ENCODE peak calls at places on chromosomes 5 and 9, in four cellular contexts. R is MM.1S, M is GM23248, N is neural progenitor cell. C is an unnamed sample.
A peak's percentile ranks its signal among the peaks of the same experiment; 100 is the strongest.

GRCh38 chr5:78221467-78221866 is 73.0 kb downstream of the AP3B1 start:
- DNase-seq in R (no peak), M (no peak), N (no peak), C (no peak)

GRCh38 chr5:1054799-1055775 is 46.5 kb downstream of the NKD2 start:
- DNase-seq in R (no peak), M (no peak), N (no peak), C (no peak)

GRCh38 chr9:136345281-136346156 is 18.0 kb downstream of the DNLZ start:
- DNase-seq in R (no peak), M (peak; percentile 90), N (peak; percentile 81), C (peak; percentile 83)

GRCh38 chr9:111502506-111502905 is 18.3 kb upstream of the ECPAS start:
- DNase-seq in R (no peak), M (no peak), N (no peak), C (no peak)

GRCh38 chr9:6355728-6356127 is 27.6 kb downstream of the TPD52L3 start:
- DNase-seq in R (no peak), M (peak; percentile 87), N (no peak), C (peak; percentile 23)

GRCh38 chr5:87076931-87077330 is 190.8 kb upstream of the RASA1 start:
- DNase-seq in R (no peak), M (peak; percentile 19), N (no peak), C (no peak)

GRCh38 chr9:4297795-4298254 is 2.0 kb downstream of the GLIS3 start:
- DNase-seq in R (peak; percentile 67), M (peak; percentile 81), N (peak; percentile 94), C (peak; percentile 85)

GRCh38 chr5:151631941-151632340 is 40.8 kb upstream of the FAT2 start:
- DNase-seq in R (no peak), M (no peak), N (no peak), C (no peak)

GRCh38 chr9:110440796-110441195 is 103.1 kb upstream of the TXNDC8 start:
- DNase-seq in R (no peak), M (peak; percentile 44), N (no peak), C (no peak)

GRCh38 chr5:137179203-137179602 is 319.9 kb downstream of the SPOCK1 start:
- DNase-seq in R (no peak), M (no peak), N (no peak), C (no peak)

GRCh38 chr5:152634596-152634995 is 229.5 kb upstream of the NMUR2 start:
- DNase-seq in R (no peak), M (no peak), N (peak; percentile 92), C (peak; percentile 38)

GRCh38 chr5:79516986-79517385 is 3.1 kb upstream of the HOMER1 start:
- DNase-seq in R (no peak), M (no peak), N (no peak), C (no peak)

GRCh38 chr5:159854916-159855315 is 61.4 kb upstream of the ADRA1B start:
- DNase-seq in R (no peak), M (peak; percentile 30), N (no peak), C (no peak)

GRCh38 chr9:104836235-104836634 is 72.3 kb downstream of the NIPSNAP3B start:
- DNase-seq in R (no peak), M (peak; percentile 51), N (no peak), C (no peak)

GRCh38 chr5:143955140-143955539 is 143.2 kb downstream of the HMHB1 start:
- DNase-seq in R (no peak), M (peak; percentile 33), N (no peak), C (no peak)

GRCh38 chr5:150114102-150114641 is 27.8 kb upstream of the CSF1R start:
- DNase-seq in R (no peak), M (no peak), N (peak; percentile 2), C (peak; percentile 3)

GRCh38 chr5:9498541-9499497 is 47.1 kb downstream of the SEMA5A start:
- DNase-seq in R (peak; percentile 29), M (peak; percentile 43), N (peak; percentile 76), C (peak; percentile 40)

GRCh38 chr9:114923918-114924317 is 6.5 kb downstream of the TNFSF8 start:
- DNase-seq in R (no peak), M (no peak), N (no peak), C (no peak)

GRCh38 chr9:134635431-134636141 is 6.0 kb upstream of the COL5A1 start:
- DNase-seq in R (no peak), M (no peak), N (no peak), C (no peak)

GRCh38 chr5:72480836-72481235 is 26.4 kb downstream of the ZNF366 start:
- DNase-seq in R (no peak), M (no peak), N (no peak), C (peak; percentile 59)

GRCh38 chr5:172956936-172957335 is 2.3 kb upstream of the RPL26L1 start:
- DNase-seq in R (no peak), M (no peak), N (no peak), C (no peak)

GRCh38 chr5:98638701-98639100 is 134.8 kb upstream of the RGMB start:
- DNase-seq in R (no peak), M (peak; percentile 78), N (no peak), C (no peak)
- TF ChIP-seq EZH2phosphoT487 in R (no peak), M (no peak), N (no peak), C (no peak)

GRCh38 chr9:129437626-129438323 is 183.1 kb downstream of the C9orf50 start:
- DNase-seq in R (no peak), M (no peak), N (peak; percentile 46), C (no peak)
- H3K4me2 ChIP-seq in R (peak overlapping the region; percentile 61), M (peak overlapping the region; percentile 99), N (peak overlapping the region; percentile 100), C (peak overlapping the region; percentile 98)

DNA sequence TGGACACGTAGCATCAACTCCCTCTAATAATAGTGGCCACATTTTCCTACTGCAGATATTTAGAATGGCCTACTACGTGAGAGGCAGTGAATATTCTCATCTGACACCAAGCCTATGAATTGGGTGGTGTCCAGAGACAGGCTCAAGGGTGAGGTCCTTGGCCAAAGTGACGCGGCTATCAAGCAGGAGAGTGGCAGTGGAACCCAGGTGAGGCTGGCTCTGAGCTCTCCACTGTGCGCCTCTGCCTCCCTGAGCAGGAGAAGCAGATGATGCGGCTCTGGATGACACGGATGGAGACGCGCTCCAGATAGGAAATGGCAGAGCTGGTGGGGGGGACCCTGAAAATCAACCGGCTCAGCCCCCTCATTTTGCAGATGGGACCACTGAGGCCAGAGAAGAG is 69.7 kb downstream of the CFAP77 start:
- DNase-seq in R (no peak), M (no peak), N (no peak), C (no peak)
- TF ChIP-seq EZH2phosphoT487 in R (no peak), M (no peak), N (no peak), C (no peak)

DNA sequence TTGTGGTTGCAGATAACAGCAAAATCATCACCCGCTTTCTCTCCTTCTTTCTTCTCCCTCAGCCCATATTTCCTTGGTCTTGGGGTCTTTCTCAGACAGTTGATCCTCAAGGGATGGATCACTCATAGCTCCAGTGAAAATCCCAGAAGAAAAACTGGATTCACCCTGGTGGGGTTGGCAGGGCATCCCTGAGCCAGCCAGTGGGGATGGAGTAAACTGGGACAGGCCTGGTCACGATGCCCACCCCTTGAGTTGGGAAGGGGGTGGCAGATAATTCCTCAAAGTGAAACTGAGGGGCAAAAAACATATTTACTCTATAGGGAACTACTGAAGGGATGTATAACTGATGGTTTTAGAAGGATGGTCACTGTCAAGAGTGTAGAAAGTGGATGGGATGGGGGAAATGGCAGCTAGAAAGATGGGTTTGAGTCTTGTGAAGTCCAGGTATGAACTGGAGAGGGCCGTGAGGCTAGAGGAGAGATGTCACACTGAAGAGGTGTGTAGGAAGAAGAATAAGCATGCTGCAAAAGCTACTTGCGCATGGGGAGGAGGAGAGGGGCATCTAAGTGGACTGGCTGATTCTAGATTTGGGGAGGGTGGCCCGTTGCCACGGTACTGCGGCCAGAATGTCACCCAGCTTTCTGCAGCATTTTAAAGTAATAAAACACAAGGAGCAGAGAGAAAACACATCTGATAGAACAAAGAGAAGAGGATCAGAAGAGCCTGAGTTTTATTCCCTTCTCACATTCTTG is 162.8 kb downstream of the PJA2 start:
- DNase-seq in R (no peak), M (no peak), N (no peak), C (no peak)
- H3K4me2 ChIP-seq in R (no peak overlapping the region), M (no peak overlapping the region), N (no peak overlapping the region), C (no peak overlapping the region)

DNA sequence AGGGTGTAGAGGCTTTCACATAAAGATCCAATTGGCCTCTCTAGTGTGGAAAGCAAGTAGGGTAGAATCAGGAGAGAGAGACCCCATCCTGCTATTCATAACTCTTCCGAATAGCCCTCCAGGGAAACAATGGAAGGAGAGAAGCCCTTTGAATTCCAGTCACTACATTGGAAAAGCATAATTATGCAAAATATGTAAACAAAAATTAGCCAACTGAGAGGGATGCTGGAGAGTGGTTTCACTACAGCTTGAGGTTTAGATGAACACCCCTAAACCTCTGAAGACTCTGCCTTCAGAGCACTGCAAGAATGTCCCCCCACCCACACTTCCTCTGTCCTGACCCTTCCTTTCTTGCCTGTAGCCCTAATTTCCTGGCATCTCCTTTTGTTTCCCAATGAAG is 197.3 kb upstream of the ANKRD55 start:
- DNase-seq in R (no peak), M (no peak), N (no peak), C (no peak)
- TF ChIP-seq EZH2phosphoT487 in R (no peak), M (no peak), N (no peak), C (no peak)

GRCh38 chr9:93198117-93198838 is 14.3 kb downstream of the WNK2 start:
- DNase-seq in R (no peak), M (no peak), N (no peak), C (no peak)
- H3K4me2 ChIP-seq in R (no peak overlapping the region), M (no peak overlapping the region), N (no peak overlapping the region), C (no peak overlapping the region)

GRCh38 chr9:126536836-126537465 is 76.8 kb upstream of the LMX1B start:
- DNase-seq in R (no peak), M (no peak), N (no peak), C (no peak)

GRCh38 chr9:126534431-126535186 is 79.1 kb upstream of the LMX1B start:
- DNase-seq in R (no peak), M (no peak), N (peak; percentile 70), C (no peak)

GRCh38 chr9:126533911-126534300 is 79.8 kb upstream of the LMX1B start:
- DNase-seq in R (no peak), M (no peak), N (no peak), C (no peak)

GRCh38 chr9:126538550-126538949 is 75.2 kb upstream of the LMX1B start:
- DNase-seq in R (no peak), M (no peak), N (no peak), C (no peak)

GRCh38 chr9:126536131-126536530 is 77.6 kb upstream of the LMX1B start:
- DNase-seq in R (no peak), M (no peak), N (no peak), C (no peak)
- TF ChIP-seq EZH2phosphoT487 in R (no peak), M (no peak), N (no peak), C (no peak)

DNA sequence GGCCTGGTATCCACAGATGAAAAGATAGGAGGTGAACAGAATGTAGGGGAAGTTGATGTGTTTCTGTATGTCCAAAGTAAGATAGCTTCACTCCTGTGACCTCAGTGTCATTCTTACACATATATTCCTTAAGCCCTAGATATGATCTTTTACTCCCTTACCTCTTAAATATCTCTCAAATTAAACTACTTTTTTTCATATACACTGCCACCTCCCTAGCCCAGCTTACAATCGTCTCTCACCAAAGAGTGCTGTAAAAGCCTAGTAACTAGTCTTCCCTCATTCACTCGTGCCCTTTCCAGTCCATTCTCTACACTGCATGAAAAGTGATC is 5.3 kb downstream of the DNAI1 start:
- DNase-seq in R (no peak), M (no peak), N (no peak), C (no peak)
- H3K4me2 ChIP-seq in R (no peak overlapping the region), M (no peak overlapping the region), N (no peak overlapping the region), C (no peak overlapping the region)

DNA sequence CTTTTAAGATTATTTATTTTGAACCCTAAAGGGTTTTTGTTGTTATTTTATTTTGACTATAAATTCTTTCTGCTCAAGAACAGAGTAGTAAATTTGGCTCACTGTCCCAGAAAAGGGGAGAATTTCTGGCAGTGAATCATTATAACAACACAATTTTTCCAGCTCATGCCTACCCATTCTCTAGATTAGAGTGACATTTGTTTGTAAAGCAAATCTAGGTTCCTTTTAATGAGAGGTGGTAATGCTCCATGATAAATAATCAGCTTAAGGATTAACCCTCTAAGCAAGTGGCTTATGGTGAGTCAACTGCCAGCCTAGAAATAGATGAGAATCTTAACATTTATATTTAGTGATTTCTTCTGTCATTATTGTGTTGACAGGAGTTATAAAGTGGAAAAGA is 409.2 kb downstream of the NFIB start:
- DNase-seq in R (no peak), M (no peak), N (no peak), C (no peak)
- TF ChIP-seq EZH2phosphoT487 in R (no peak), M (no peak), N (no peak), C (no peak)